ENCODE peak calls at places on chromosome 1, in eight cellular contexts. B, J, M, Q, A, Y, D and T are unnamed samples.
A peak's percentile ranks its signal among the peaks of the same experiment; 100 is the strongest.

GRCh38 chr1:28582248-28582615 is 9.8 kb upstream of the RAB42 start:
- DNase-seq in A (no peak), D (peak; percentile 66), J (no peak), M (no peak), B (no peak), Y (peak; percentile 30), Q (no peak), T (no peak)

GRCh38 chr1:41319106-41319755 is 42.0 kb upstream of the FOXO6 start:
- DNase-seq in Y (no peak), M (no peak), B (no peak), D (no peak), Q (peak; percentile 67), J (no peak), A (no peak), T (no peak)

GRCh38 chr1:24714859-24715520 is 30.3 kb upstream of the CLIC4 start:
- DNase-seq in Y (no peak), B (no peak), A (no peak), M (peak; percentile 42), D (no peak), J (no peak), Q (peak; percentile 90), T (no peak)

GRCh38 chr1:150179867-150180266 is 30.2 kb downstream of the PLEKHO1 start:
- DNase-seq in A (no peak), D (no peak), M (no peak), Y (no peak), J (no peak), B (no peak), Q (no peak), T (no peak)

GRCh38 chr1:89761901-89762300 is 58.9 kb upstream of the LRRC8D start:
- DNase-seq in B (no peak), Y (no peak), Q (peak; percentile 77), A (no peak), D (peak; percentile 67), J (no peak), M (no peak), T (no peak)

GRCh38 chr1:165851034-165851658 is 23.7 kb downstream of the UCK2 start:
- DNase-seq in Y (no peak), B (no peak), M (no peak), D (no peak), Q (no peak), A (no peak), J (no peak), T (no peak)

GRCh38 chr1:177286396-177286795 is 115.6 kb downstream of the BRINP2 start:
- DNase-seq in J (no peak), A (no peak), M (no peak), D (no peak), Q (no peak), Y (no peak), B (no peak), T (no peak)

GRCh38 chr1:32303997-32304622 is 12.2 kb downstream of the HDAC1 start:
- DNase-seq in D (no peak), J (no peak), B (no peak), Q (peak; percentile 14), Y (no peak), A (no peak), M (no peak), T (no peak)

GRCh38 chr1:226026833-226027232 is 27.7 kb upstream of the SDE2 start:
- DNase-seq in D (no peak), A (no peak), M (no peak), Q (no peak), B (no peak), J (no peak), Y (no peak), T (no peak)

GRCh38 chr1:53837924-53838653 is at the start of gene NDC1:
- DNase-seq in B (peak; percentile 88), Y (peak; percentile 82), J (peak; percentile 91), D (peak; percentile 96), Q (peak; percentile 92), A (peak; percentile 82), M (peak; percentile 73), T (peak; percentile 96)
- TF ChIP-seq POLR2A in B (no peak), Y (peak; percentile 64), J (no peak), D (no peak), Q (peak; percentile 63), A (peak; percentile 44), M (no peak), T (no peak)

GRCh38 chr1:155648207-155649147 is 38.5 kb downstream of the MSTO1 start:
- DNase-seq in Y (peak; percentile 85), Q (peak; percentile 54), A (peak; percentile 15), B (peak; percentile 27), D (peak; percentile 87), J (no peak), M (no peak), T (no peak)
- H3K4me3 ChIP-seq in Y (peak overlapping the region; percentile 36), Q (no peak overlapping the region), A (no peak overlapping the region), B (no peak overlapping the region), D (no peak overlapping the region), J (no peak overlapping the region), M (no peak overlapping the region), T (no peak overlapping the region)

GRCh38 chr1:10800778-10801177 is 4.3 kb upstream of the CASZ1 start:
- DNase-seq in J (no peak), A (no peak), D (no peak), M (no peak), Y (no peak), B (no peak), Q (no peak), T (no peak)

GRCh38 chr1:10806966-10807365 is 10.5 kb upstream of the CASZ1 start:
- DNase-seq in J (no peak), A (no peak), Q (no peak), M (no peak), B (no peak), Y (no peak), D (no peak), T (no peak)

GRCh38 chr1:10808441-10808840 is 12.0 kb upstream of the CASZ1 start:
- DNase-seq in A (no peak), B (no peak), Y (no peak), Q (no peak), D (no peak), J (no peak), M (no peak), T (no peak)

GRCh38 chr1:10802948-10803715 is 6.7 kb upstream of the CASZ1 start:
- DNase-seq in J (no peak), A (no peak), B (no peak), Y (no peak), M (no peak), D (no peak), Q (no peak), T (no peak)

DNA sequence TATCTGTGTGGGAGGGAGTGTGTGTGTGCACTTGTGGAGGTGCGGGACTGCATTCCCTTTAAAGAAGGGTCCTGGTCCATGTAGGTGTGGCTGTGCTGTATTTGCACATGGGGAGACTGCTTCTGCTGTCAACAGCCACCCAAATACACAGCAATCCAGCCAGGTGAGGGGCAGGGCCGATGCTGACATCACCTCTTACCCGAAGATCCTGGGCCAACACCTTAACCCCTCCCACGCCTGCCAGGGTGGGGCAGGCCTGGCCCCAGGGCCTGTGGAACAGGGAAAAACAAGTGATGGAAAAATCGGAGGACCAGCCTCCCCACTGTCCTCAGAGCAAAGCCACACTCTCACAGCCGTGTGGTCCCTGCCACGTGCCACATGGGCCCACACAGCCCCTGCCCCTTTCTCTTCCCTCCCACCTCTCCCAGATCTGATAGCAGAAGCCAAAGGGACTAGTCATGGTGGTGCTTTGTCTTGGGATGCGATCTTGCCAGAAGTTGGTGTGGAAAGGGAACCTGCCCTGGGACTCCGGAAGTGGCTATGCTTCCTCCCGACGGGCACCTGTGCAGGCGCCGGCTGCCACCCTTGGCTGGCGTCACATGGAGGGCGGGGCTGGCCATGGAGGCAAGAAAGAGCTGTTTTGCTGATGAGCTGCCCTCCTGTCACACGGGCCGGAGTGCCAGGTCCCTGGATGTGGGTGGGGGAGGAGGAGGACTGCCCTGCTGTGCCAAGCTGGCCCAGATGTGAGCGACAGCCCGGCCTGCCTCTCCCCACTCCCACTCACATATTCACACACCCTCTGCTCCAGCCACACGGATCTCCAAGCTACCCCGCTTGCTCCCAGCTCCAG is 7.8 kb upstream of the CASZ1 start:
- DNase-seq in Q (no peak), B (peak; percentile 85), A (no peak), J (no peak), D (no peak), Y (no peak), M (no peak), T (peak; percentile 62)
- TF ChIP-seq POLR2A in Q (no peak), B (no peak), A (no peak), J (no peak), D (no peak), Y (no peak), M (no peak), T (no peak)

DNA sequence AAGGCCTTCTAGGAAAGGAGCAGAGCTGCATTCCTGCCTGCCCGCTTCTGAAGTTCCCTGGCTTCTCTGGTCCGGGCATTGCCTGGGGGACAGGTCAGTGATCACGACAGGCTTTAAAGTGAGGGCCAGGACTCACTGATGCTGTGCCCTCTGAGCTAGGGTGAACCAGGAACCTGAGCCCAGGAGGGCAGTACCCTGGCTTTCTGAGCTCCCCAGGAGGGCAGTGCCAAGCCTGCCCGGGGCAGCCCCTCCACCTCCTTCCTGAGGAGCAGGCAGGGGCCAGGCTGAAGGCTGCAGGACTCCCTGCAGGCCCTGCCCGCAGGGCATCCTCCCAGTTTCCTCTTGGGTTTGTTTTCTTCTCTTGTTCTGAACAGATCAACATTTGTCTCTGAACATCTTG is 6.0 kb downstream of the KCNC4 start:
- DNase-seq in Y (no peak), Q (no peak), J (no peak), B (no peak), M (no peak), A (no peak), D (no peak), T (no peak)
- H3K4me3 ChIP-seq in Y (no peak overlapping the region), Q (no peak overlapping the region), J (no peak overlapping the region), B (no peak overlapping the region), M (no peak overlapping the region), A (no peak overlapping the region), D (no peak overlapping the region), T (no peak overlapping the region)

GRCh38 chr1:210819266-210819665 is 314.7 kb downstream of the KCNH1 start:
- DNase-seq in M (no peak), Q (no peak), Y (no peak), J (no peak), B (no peak), A (no peak), D (no peak), T (no peak)

GRCh38 chr1:210821615-210822014 is 312.3 kb downstream of the KCNH1 start:
- DNase-seq in M (no peak), Q (no peak), J (no peak), Y (no peak), A (no peak), D (no peak), B (no peak), T (no peak)

GRCh38 chr1:210816136-210816535 is 317.8 kb downstream of the KCNH1 start:
- DNase-seq in J (no peak), Q (no peak), B (no peak), A (no peak), Y (no peak), D (no peak), M (no peak), T (no peak)

GRCh38 chr1:210817385-210818275 is 316.3 kb downstream of the KCNH1 start:
- DNase-seq in Y (no peak), D (no peak), Q (no peak), A (no peak), M (no peak), B (no peak), J (no peak), T (no peak)

GRCh38 chr1:210815641-210816040 is 318.3 kb downstream of the KCNH1 start:
- DNase-seq in B (no peak), D (no peak), J (no peak), M (no peak), A (no peak), Q (no peak), Y (no peak), T (no peak)
- TF ChIP-seq POLR2A in B (no peak), D (no peak), J (no peak), M (no peak), A (no peak), Q (no peak), Y (no peak), T (no peak)

GRCh38 chr1:156060937-156061636 is at the start of gene RAB25:
- DNase-seq in J (no peak), D (no peak), B (peak; percentile 88), Q (no peak), M (no peak), A (peak; percentile 66), Y (no peak), T (peak; percentile 90)
- H3K4me3 ChIP-seq in J (no peak within 1 kb of the TSS), D (no peak within 1 kb of the TSS), B (peak within 1 kb of the TSS; percentile 48), Q (no peak within 1 kb of the TSS), M (no peak within 1 kb of the TSS), A (peak within 1 kb of the TSS; percentile 65), Y (no peak within 1 kb of the TSS), T (peak within 1 kb of the TSS; percentile 0)